ENCODE peak calls at places on chromosome 22, in ten cellular contexts. One of them, this sample, is unnamed.

GRCh38 chr22:50607366-50608020 is 6.9 kb downstream of the MAPK8IP2 start:
- DNase-seq in IMR-90: no peak
- DNase-seq in cardiac muscle cell: no peak
- DNase-seq in brain microvascular endothelial cell: no peak
- DNase-seq in tibial artery: no peak
- DNase-seq in endothelial cell of umbilical vein: no peak
- DNase-seq in colonic mucosa: no peak
- DNase-seq in kidney: no peak
- DNase-seq in CD8-positive, alpha-beta T cell: no peak
- DNase-seq in body of pancreas: no peak
- DNase-seq in this sample: no peak

GRCh38 chr22:48188211-48188845 is 1425.9 kb downstream of the TBC1D22A start:
- DNase-seq in brain microvascular endothelial cell: no peak
- DNase-seq in colonic mucosa: no peak
- DNase-seq in endothelial cell of umbilical vein: no peak
- DNase-seq in CD8-positive, alpha-beta T cell: no peak
- DNase-seq in body of pancreas: no peak
- DNase-seq in IMR-90: no peak
- DNase-seq in kidney: no peak
- DNase-seq in cardiac muscle cell: no peak
- DNase-seq in tibial artery: no peak
- DNase-seq in this sample: no peak

GRCh38 chr22:45942787-45943493 is 34.0 kb downstream of the WNT7B start:
- DNase-seq in IMR-90: no peak
- DNase-seq in brain microvascular endothelial cell: no peak
- DNase-seq in colonic mucosa: no peak
- DNase-seq in tibial artery: no peak
- DNase-seq in CD8-positive, alpha-beta T cell: no peak
- DNase-seq in kidney: no peak
- DNase-seq in endothelial cell of umbilical vein: no peak
- DNase-seq in cardiac muscle cell: no peak
- DNase-seq in body of pancreas: no peak
- DNase-seq in this sample: no peak

GRCh38 chr22:25817092-25817943 is 75.3 kb downstream of the MYO18B start:
- DNase-seq in CD8-positive, alpha-beta T cell: no peak
- DNase-seq in brain microvascular endothelial cell: no peak
- DNase-seq in colonic mucosa: no peak
- DNase-seq in cardiac muscle cell: no peak
- DNase-seq in endothelial cell of umbilical vein: no peak
- DNase-seq in IMR-90: no peak
- DNase-seq in kidney: no peak
- DNase-seq in tibial artery: no peak
- DNase-seq in body of pancreas: no peak
- DNase-seq in this sample: no peak

GRCh38 chr22:45170001-45170466 is 6.3 kb downstream of the NUP50 start:
- DNase-seq in colonic mucosa: no peak
- DNase-seq in endothelial cell of umbilical vein: no peak
- DNase-seq in tibial artery: no peak
- DNase-seq in body of pancreas: no peak
- DNase-seq in brain microvascular endothelial cell: no peak
- DNase-seq in CD8-positive, alpha-beta T cell: no peak
- DNase-seq in cardiac muscle cell: no peak
- DNase-seq in kidney: no peak
- DNase-seq in IMR-90: peak; percentile 44
- DNase-seq in this sample: no peak

GRCh38 chr22:45212992-45213751 is 27.5 kb downstream of the KIAA0930 start:
- DNase-seq in brain microvascular endothelial cell: peak; percentile 70
- DNase-seq in cardiac muscle cell: peak; percentile 18
- DNase-seq in tibial artery: peak; percentile 77
- DNase-seq in CD8-positive, alpha-beta T cell: no peak
- DNase-seq in endothelial cell of umbilical vein: no peak
- DNase-seq in colonic mucosa: no peak
- DNase-seq in kidney: peak; percentile 75
- DNase-seq in body of pancreas: no peak
- DNase-seq in IMR-90: peak; percentile 81
- DNase-seq in this sample: peak; percentile 12

GRCh38 chr22:44279059-44279340 is 33.8 kb downstream of the SHISAL1 start:
- DNase-seq in IMR-90: no peak
- DNase-seq in cardiac muscle cell: no peak
- DNase-seq in endothelial cell of umbilical vein: no peak
- DNase-seq in CD8-positive, alpha-beta T cell: no peak
- DNase-seq in brain microvascular endothelial cell: no peak
- DNase-seq in body of pancreas: no peak
- DNase-seq in colonic mucosa: no peak
- DNase-seq in tibial artery: no peak
- DNase-seq in kidney: peak; percentile 35
- DNase-seq in this sample: no peak

GRCh38 chr22:44664149-44664548 is 37.9 kb upstream of the PRR5 start:
- DNase-seq in brain microvascular endothelial cell: peak; percentile 24
- DNase-seq in cardiac muscle cell: no peak
- DNase-seq in tibial artery: peak; percentile 78
- DNase-seq in kidney: peak; percentile 87
- DNase-seq in endothelial cell of umbilical vein: peak; percentile 62
- DNase-seq in body of pancreas: no peak
- DNase-seq in colonic mucosa: peak; percentile 62
- DNase-seq in IMR-90: peak; percentile 61
- DNase-seq in CD8-positive, alpha-beta T cell: peak; percentile 77
- DNase-seq in this sample: peak; percentile 53

GRCh38 chr22:28992565-28993326 is 68.9 kb downstream of the C22orf31 start:
- DNase-seq in brain microvascular endothelial cell: no peak
- DNase-seq in body of pancreas: no peak
- DNase-seq in tibial artery: no peak
- DNase-seq in IMR-90: no peak
- DNase-seq in colonic mucosa: no peak
- DNase-seq in kidney: no peak
- DNase-seq in cardiac muscle cell: no peak
- DNase-seq in CD8-positive, alpha-beta T cell: no peak
- DNase-seq in endothelial cell of umbilical vein: no peak
- DNase-seq in this sample: no peak

GRCh38 chr22:24146190-24146616 is 35.1 kb upstream of the SUSD2 start:
- DNase-seq in endothelial cell of umbilical vein: no peak
- DNase-seq in colonic mucosa: peak; percentile 81
- DNase-seq in IMR-90: peak; percentile 83
- DNase-seq in CD8-positive, alpha-beta T cell: peak; percentile 74
- DNase-seq in kidney: peak; percentile 89
- DNase-seq in brain microvascular endothelial cell: peak; percentile 15
- DNase-seq in tibial artery: peak; percentile 51
- DNase-seq in body of pancreas: peak; percentile 64
- DNase-seq in cardiac muscle cell: peak; percentile 67
- DNase-seq in this sample: peak; percentile 84

GRCh38 chr22:42473484-42474193 is 41.4 kb upstream of the NFAM1 start:
- DNase-seq in IMR-90: peak; percentile 63
- DNase-seq in kidney: peak; percentile 1
- DNase-seq in colonic mucosa: peak; percentile 35
- DNase-seq in CD8-positive, alpha-beta T cell: no peak
- DNase-seq in endothelial cell of umbilical vein: peak; percentile 56
- DNase-seq in body of pancreas: no peak
- DNase-seq in cardiac muscle cell: peak; percentile 69
- DNase-seq in brain microvascular endothelial cell: peak; percentile 62
- DNase-seq in tibial artery: no peak
- DNase-seq in this sample: no peak

GRCh38 chr22:41800348-41801146 is at the start of gene CCDC134:
- DNase-seq in body of pancreas: peak; percentile 92
- DNase-seq in cardiac muscle cell: peak; percentile 94
- DNase-seq in kidney: peak; percentile 97
- DNase-seq in CD8-positive, alpha-beta T cell: peak; percentile 95
- DNase-seq in tibial artery: peak; percentile 87
- DNase-seq in endothelial cell of umbilical vein: peak; percentile 84
- DNase-seq in brain microvascular endothelial cell: peak; percentile 60
- DNase-seq in IMR-90: peak; percentile 64
- DNase-seq in colonic mucosa: peak; percentile 92
- DNase-seq in this sample: peak; percentile 93

GRCh38 chr22:37148742-37149665 is 712 bp downstream of the IL2RB start:
- DNase-seq in IMR-90: no peak
- DNase-seq in cardiac muscle cell: no peak
- DNase-seq in tibial artery: no peak
- DNase-seq in kidney: peak; percentile 53
- DNase-seq in brain microvascular endothelial cell: no peak
- DNase-seq in endothelial cell of umbilical vein: no peak
- DNase-seq in colonic mucosa: no peak
- DNase-seq in body of pancreas: no peak
- DNase-seq in CD8-positive, alpha-beta T cell: no peak
- DNase-seq in this sample: no peak
- H3K4me3 ChIP-seq in IMR-90: no peak overlapping the region
- H3K4me3 ChIP-seq in cardiac muscle cell: no peak overlapping the region
- H3K4me3 ChIP-seq in tibial artery: no peak overlapping the region
- H3K4me3 ChIP-seq in kidney: no peak overlapping the region
- H3K4me3 ChIP-seq in brain microvascular endothelial cell: no peak overlapping the region
- H3K4me3 ChIP-seq in endothelial cell of umbilical vein: no peak overlapping the region
- H3K4me3 ChIP-seq in colonic mucosa: peak overlapping the region; percentile 15
- H3K4me3 ChIP-seq in body of pancreas: no peak overlapping the region
- H3K4me3 ChIP-seq in CD8-positive, alpha-beta T cell: peak overlapping the region; percentile 91
- H3K4me3 ChIP-seq in this sample: no peak overlapping the region

DNA sequence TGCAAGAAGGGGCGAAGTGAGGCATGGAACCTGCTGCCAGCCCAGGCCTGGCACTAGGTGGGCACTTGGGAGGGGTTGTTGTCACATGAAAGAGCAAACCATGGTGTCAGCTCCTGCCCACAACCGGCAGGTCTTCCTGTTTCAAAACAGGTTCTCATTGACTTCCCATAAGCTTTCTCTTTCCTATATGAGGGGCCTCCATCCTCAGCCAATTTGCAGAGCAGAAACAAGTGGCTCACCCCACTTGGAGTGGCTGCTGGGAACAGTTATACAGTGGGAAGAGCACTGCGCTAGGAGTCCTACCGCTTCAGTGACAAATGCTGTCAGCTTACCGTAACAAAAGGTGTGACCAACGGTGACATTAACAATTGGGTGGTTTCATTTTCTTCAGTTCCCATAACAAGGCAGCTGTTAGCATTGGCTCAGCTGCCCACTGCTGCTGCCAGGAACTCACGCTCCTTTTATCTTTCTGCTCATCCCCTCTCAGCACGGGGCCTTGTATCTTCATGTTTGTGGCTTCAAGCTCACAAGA is 10.2 kb upstream of the SSTR3 start:
- DNase-seq in endothelial cell of umbilical vein: no peak
- DNase-seq in brain microvascular endothelial cell: no peak
- DNase-seq in colonic mucosa: no peak
- DNase-seq in body of pancreas: no peak
- DNase-seq in IMR-90: no peak
- DNase-seq in CD8-positive, alpha-beta T cell: peak; percentile 79
- DNase-seq in tibial artery: no peak
- DNase-seq in kidney: no peak
- DNase-seq in cardiac muscle cell: no peak
- DNase-seq in this sample: no peak
- H3K4me3 ChIP-seq in endothelial cell of umbilical vein: no peak overlapping the region
- H3K4me3 ChIP-seq in brain microvascular endothelial cell: no peak overlapping the region
- H3K4me3 ChIP-seq in colonic mucosa: no peak overlapping the region
- H3K4me3 ChIP-seq in body of pancreas: no peak overlapping the region
- H3K4me3 ChIP-seq in IMR-90: no peak overlapping the region
- H3K4me3 ChIP-seq in CD8-positive, alpha-beta T cell: peak overlapping the region; percentile 16
- H3K4me3 ChIP-seq in tibial artery: no peak overlapping the region
- H3K4me3 ChIP-seq in kidney: no peak overlapping the region
- H3K4me3 ChIP-seq in cardiac muscle cell: no peak overlapping the region
- H3K4me3 ChIP-seq in this sample: no peak overlapping the region

GRCh38 chr22:20217563-20217962 is 50.6 kb downstream of the RTN4R start:
- DNase-seq in kidney: no peak
- DNase-seq in endothelial cell of umbilical vein: no peak
- DNase-seq in body of pancreas: no peak
- DNase-seq in IMR-90: no peak
- DNase-seq in CD8-positive, alpha-beta T cell: no peak
- DNase-seq in colonic mucosa: no peak
- DNase-seq in brain microvascular endothelial cell: no peak
- DNase-seq in cardiac muscle cell: no peak
- DNase-seq in tibial artery: no peak
- DNase-seq in this sample: no peak

GRCh38 chr22:20218981-20219380 is 49.1 kb downstream of the RTN4R start:
- DNase-seq in colonic mucosa: no peak
- DNase-seq in CD8-positive, alpha-beta T cell: no peak
- DNase-seq in cardiac muscle cell: no peak
- DNase-seq in tibial artery: no peak
- DNase-seq in brain microvascular endothelial cell: no peak
- DNase-seq in endothelial cell of umbilical vein: no peak
- DNase-seq in body of pancreas: no peak
- DNase-seq in IMR-90: no peak
- DNase-seq in kidney: no peak
- DNase-seq in this sample: no peak

GRCh38 chr22:20219667-20220628 is 48.2 kb downstream of the RTN4R start:
- DNase-seq in endothelial cell of umbilical vein: no peak
- DNase-seq in IMR-90: no peak
- DNase-seq in cardiac muscle cell: no peak
- DNase-seq in body of pancreas: no peak
- DNase-seq in brain microvascular endothelial cell: no peak
- DNase-seq in CD8-positive, alpha-beta T cell: no peak
- DNase-seq in kidney: no peak
- DNase-seq in colonic mucosa: no peak
- DNase-seq in tibial artery: no peak
- DNase-seq in this sample: no peak

GRCh38 chr22:20216863-20217499 is 51.1 kb downstream of the RTN4R start:
- DNase-seq in brain microvascular endothelial cell: no peak
- DNase-seq in kidney: no peak
- DNase-seq in colonic mucosa: no peak
- DNase-seq in body of pancreas: no peak
- DNase-seq in CD8-positive, alpha-beta T cell: no peak
- DNase-seq in tibial artery: no peak
- DNase-seq in IMR-90: no peak
- DNase-seq in cardiac muscle cell: no peak
- DNase-seq in endothelial cell of umbilical vein: no peak
- DNase-seq in this sample: no peak

DNA sequence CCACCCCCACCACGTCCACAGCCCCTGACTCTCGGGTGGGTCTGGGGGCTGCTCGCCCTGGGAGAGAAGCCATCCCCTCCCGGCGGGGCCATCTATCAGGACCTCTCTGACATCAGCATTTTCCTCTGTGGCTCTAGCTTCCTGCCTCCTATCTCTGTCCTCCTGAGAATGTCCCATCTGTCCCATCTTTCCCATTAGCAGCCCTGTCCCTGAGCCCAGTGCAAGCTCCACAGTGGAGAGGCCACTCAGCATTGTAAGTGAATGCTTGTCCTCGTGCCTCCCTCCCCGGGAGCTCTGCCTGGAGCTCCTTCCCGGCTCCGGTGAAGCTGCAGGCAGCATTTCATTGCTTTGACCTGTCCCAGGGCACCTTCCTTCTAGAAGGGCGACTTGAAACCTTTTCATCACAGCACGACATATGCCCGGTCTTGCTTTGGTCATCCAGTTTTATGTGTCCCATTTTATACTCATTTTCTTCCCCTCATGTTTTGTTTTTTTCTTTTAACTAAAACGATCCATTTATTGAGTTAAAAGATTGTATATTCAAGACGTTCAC is 49.7 kb downstream of the RTN4R start:
- DNase-seq in CD8-positive, alpha-beta T cell: no peak
- DNase-seq in endothelial cell of umbilical vein: no peak
- DNase-seq in tibial artery: no peak
- DNase-seq in colonic mucosa: no peak
- DNase-seq in cardiac muscle cell: no peak
- DNase-seq in kidney: no peak
- DNase-seq in IMR-90: no peak
- DNase-seq in brain microvascular endothelial cell: no peak
- DNase-seq in body of pancreas: no peak
- DNase-seq in this sample: no peak
- H3K4me3 ChIP-seq in CD8-positive, alpha-beta T cell: no peak overlapping the region
- H3K4me3 ChIP-seq in endothelial cell of umbilical vein: no peak overlapping the region
- H3K4me3 ChIP-seq in tibial artery: no peak overlapping the region
- H3K4me3 ChIP-seq in colonic mucosa: no peak overlapping the region
- H3K4me3 ChIP-seq in cardiac muscle cell: no peak overlapping the region
- H3K4me3 ChIP-seq in kidney: no peak overlapping the region
- H3K4me3 ChIP-seq in IMR-90: no peak overlapping the region
- H3K4me3 ChIP-seq in brain microvascular endothelial cell: no peak overlapping the region
- H3K4me3 ChIP-seq in body of pancreas: no peak overlapping the region
- H3K4me3 ChIP-seq in this sample: no peak overlapping the region

GRCh38 chr22:35993048-35993714 is 35.4 kb downstream of the RBFOX2 start:
- DNase-seq in tibial artery: no peak
- DNase-seq in endothelial cell of umbilical vein: no peak
- DNase-seq in kidney: no peak
- DNase-seq in CD8-positive, alpha-beta T cell: no peak
- DNase-seq in colonic mucosa: no peak
- DNase-seq in body of pancreas: no peak
- DNase-seq in IMR-90: no peak
- DNase-seq in cardiac muscle cell: no peak
- DNase-seq in brain microvascular endothelial cell: no peak
- DNase-seq in this sample: no peak
- H3K4me3 ChIP-seq in tibial artery: no peak overlapping the region
- H3K4me3 ChIP-seq in endothelial cell of umbilical vein: no peak overlapping the region
- H3K4me3 ChIP-seq in kidney: no peak overlapping the region
- H3K4me3 ChIP-seq in CD8-positive, alpha-beta T cell: no peak overlapping the region
- H3K4me3 ChIP-seq in colonic mucosa: no peak overlapping the region
- H3K4me3 ChIP-seq in body of pancreas: no peak overlapping the region
- H3K4me3 ChIP-seq in IMR-90: no peak overlapping the region
- H3K4me3 ChIP-seq in cardiac muscle cell: no peak overlapping the region
- H3K4me3 ChIP-seq in brain microvascular endothelial cell: no peak overlapping the region
- H3K4me3 ChIP-seq in this sample: no peak overlapping the region

This sample was measured in thyroid gland.